ENCODE peak calls at places on chromosomes 7 and 10, in four cellular contexts. One of them, this sample, is unnamed.
A peak's percentile ranks its signal among the peaks of the same experiment; 100 is the strongest.

GRCh38 chr7:18770154-18770807 is 274.7 kb downstream of the HDAC9 start:
- DNase-seq in activated T-helper 1 cell treated with anti-CD3 and anti-CD28 coated beads, Interleukin-2, amount 50 U/mL, for 16 hours: no peak
- DNase-seq in activated naive CD4-positive, alpha-beta T cell: no peak
- DNase-seq in astrocyte of the spinal cord: peak; percentile 92
- DNase-seq in this sample: no peak

GRCh38 chr10:15313844-15314243 is 57.2 kb downstream of the FAM171A1 start:
- DNase-seq in activated naive CD4-positive, alpha-beta T cell: no peak
- DNase-seq in activated T-helper 1 cell treated with anti-CD3 and anti-CD28 coated beads, Interleukin-2, amount 50 U/mL, for 16 hours: no peak
- DNase-seq in astrocyte of the spinal cord: no peak
- DNase-seq in this sample: no peak

GRCh38 chr7:114574384-114574783 is 159.8 kb downstream of the FOXP2 start:
- DNase-seq in activated naive CD4-positive, alpha-beta T cell: no peak
- DNase-seq in activated T-helper 1 cell treated with anti-CD3 and anti-CD28 coated beads, Interleukin-2, amount 50 U/mL, for 16 hours: no peak
- DNase-seq in astrocyte of the spinal cord: peak; percentile 34
- DNase-seq in this sample: no peak

GRCh38 chr10:114458216-114458615 is 53.9 kb upstream of the AFAP1L2 start:
- DNase-seq in astrocyte of the spinal cord: no peak
- DNase-seq in activated naive CD4-positive, alpha-beta T cell: no peak
- DNase-seq in activated T-helper 1 cell treated with anti-CD3 and anti-CD28 coated beads, Interleukin-2, amount 50 U/mL, for 16 hours: no peak
- DNase-seq in this sample: no peak

GRCh38 chr10:29878492-29878891 is 180.9 kb downstream of the JCAD start:
- DNase-seq in astrocyte of the spinal cord: no peak
- DNase-seq in activated T-helper 1 cell treated with anti-CD3 and anti-CD28 coated beads, Interleukin-2, amount 50 U/mL, for 16 hours: no peak
- DNase-seq in activated naive CD4-positive, alpha-beta T cell: no peak
- DNase-seq in this sample: no peak

GRCh38 chr10:78177013-78177370 is 143.3 kb downstream of the RPS24 start:
- DNase-seq in astrocyte of the spinal cord: no peak
- DNase-seq in activated naive CD4-positive, alpha-beta T cell: no peak
- DNase-seq in activated T-helper 1 cell treated with anti-CD3 and anti-CD28 coated beads, Interleukin-2, amount 50 U/mL, for 16 hours: no peak
- DNase-seq in this sample: no peak

GRCh38 chr7:158541330-158542010 is 46.2 kb downstream of the PTPRN2 start:
- DNase-seq in astrocyte of the spinal cord: no peak
- DNase-seq in activated T-helper 1 cell treated with anti-CD3 and anti-CD28 coated beads, Interleukin-2, amount 50 U/mL, for 16 hours: no peak
- DNase-seq in activated naive CD4-positive, alpha-beta T cell: no peak
- DNase-seq in this sample: no peak

GRCh38 chr7:93301736-93302135 is 69.6 kb downstream of the VPS50 start:
- DNase-seq in activated naive CD4-positive, alpha-beta T cell: no peak
- DNase-seq in activated T-helper 1 cell treated with anti-CD3 and anti-CD28 coated beads, Interleukin-2, amount 50 U/mL, for 16 hours: no peak
- DNase-seq in astrocyte of the spinal cord: no peak
- DNase-seq in this sample: no peak

GRCh38 chr7:73844848-73845460 is 2.6 kb upstream of the METTL27 start:
- DNase-seq in astrocyte of the spinal cord: peak; percentile 44
- DNase-seq in activated T-helper 1 cell treated with anti-CD3 and anti-CD28 coated beads, Interleukin-2, amount 50 U/mL, for 16 hours: no peak
- DNase-seq in activated naive CD4-positive, alpha-beta T cell: no peak
- DNase-seq in this sample: no peak

GRCh38 chr7:97004931-97005763 is at the start of gene DLX6:
- DNase-seq in astrocyte of the spinal cord: no peak
- DNase-seq in activated naive CD4-positive, alpha-beta T cell: no peak
- DNase-seq in activated T-helper 1 cell treated with anti-CD3 and anti-CD28 coated beads, Interleukin-2, amount 50 U/mL, for 16 hours: no peak
- DNase-seq in this sample: peak; percentile 85